ENCODE peak calls at places on chromosomes 4 and X, in ten cellular contexts. F is cardiac fibroblast; T is CD4-positive, alpha-beta T cell; Y is GM10248; Q is GM12865; N is A549; B is left ventricle myocardium inferior; A is fibroblast of pulmonary artery; I is H9; Z is heart right ventricle. G is an unnamed sample.

GRCh38 chrX:129494887-129495286 is 28.4 kb downstream of the SMARCA1 start:
- DNase-seq in Z (no peak), I (no peak), F (no peak), B (no peak), T (no peak), A (no peak), Q (no peak), N (no peak), Y (no peak), G (no peak)

GRCh38 chr4:40232610-40233009 is 35.8 kb downstream of the RHOH start:
- DNase-seq in I (no peak), T (no peak), F (no peak), B (no peak), Z (no peak), N (no peak), A (no peak), Q (peak), Y (no peak), G (no peak)

GRCh38 chr4:48139688-48140087 is 5.6 kb upstream of the TXK start:
- DNase-seq in T (peak), N (no peak), Z (no peak), A (peak), I (no peak), Y (no peak), F (no peak), Q (no peak), B (no peak), G (no peak)

GRCh38 chrX:136710324-136710951 is 62.5 kb downstream of the CD40LG start:
- DNase-seq in N (no peak), B (no peak), F (peak), Q (peak), Z (no peak), Y (peak), T (no peak), A (peak), I (no peak), G (peak)

GRCh38 chrX:103329991-103330390 is at the start of gene TCEAL7:
- DNase-seq in T (no peak), Y (no peak), Z (peak), F (peak), I (peak), A (peak), Q (no peak), B (peak), N (no peak), G (peak)

GRCh38 chrX:48025561-48025960 is 18.8 kb downstream of the SPACA5 start:
- DNase-seq in A (peak), Y (peak), N (peak), I (peak), T (no peak), B (no peak), F (peak), Z (no peak), Q (peak), G (peak)

GRCh38 chrX:77691916-77692315 is 94.1 kb downstream of the ATRX start:
- DNase-seq in Q (no peak), Z (no peak), I (no peak), B (no peak), A (no peak), Y (no peak), F (no peak), T (no peak), N (no peak), G (no peak)

GRCh38 chrX:149222040-149222439 is 283.1 kb downstream of the IDS start:
- DNase-seq in Y (no peak), Q (no peak), B (no peak), A (no peak), T (no peak), Z (no peak), I (no peak), N (no peak), F (no peak), G (no peak)

GRCh38 chrX:139015627-139016026 is 304.1 kb upstream of the FGF13 start:
- DNase-seq in I (no peak), T (no peak), B (no peak), Y (no peak), Z (no peak), N (no peak), Q (no peak), A (no peak), F (no peak), G (no peak)

GRCh38 chrX:150599226-150599625 is 30.8 kb downstream of the MTM1 start:
- DNase-seq in Y (no peak), A (no peak), F (no peak), Z (no peak), T (no peak), I (no peak), B (no peak), N (no peak), Q (no peak), G (no peak)

GRCh38 chrX:56219702-56220101 is 12.5 kb upstream of the KLF8 start:
- DNase-seq in A (no peak), Q (peak), F (peak), Z (no peak), Y (no peak), I (no peak), N (no peak), B (no peak), T (no peak), G (no peak)

GRCh38 chrX:69993494-69993893 is 56.2 kb downstream of the AWAT2 start:
- DNase-seq in T (no peak), A (no peak), Z (no peak), F (no peak), Y (no peak), I (no peak), B (no peak), N (no peak), Q (no peak), G (no peak)

GRCh38 chr4:683982-684571 is 4.9 kb downstream of the SLC49A3 start:
- DNase-seq in Q (peak), Z (peak), T (peak), I (peak), B (peak), F (peak), N (peak), Y (peak), A (peak), G (peak)

GRCh38 chr4:156991161-156991560 is 19.6 kb upstream of the PDGFC start:
- DNase-seq in Z (no peak), F (no peak), T (no peak), A (no peak), I (no peak), Q (no peak), N (no peak), Y (no peak), B (no peak), G (no peak)

GRCh38 chr4:101835121-101835904 is 44.8 kb downstream of the BANK1 start:
- DNase-seq in Q (no peak), Z (no peak), A (peak), T (no peak), B (no peak), Y (no peak), I (no peak), N (peak), F (peak), G (peak)

GRCh38 chr4:189940178-189941004 is at the start of gene FRG1:
- DNase-seq in I (peak), N (peak), Q (peak), Z (peak), T (peak), Y (peak), F (peak), A (peak), B (peak), G (peak)

GRCh38 chr4:77818667-77819408 is at the start of gene CNOT6L:
- DNase-seq in Q (peak), Z (peak), Y (peak), T (peak), A (peak), I (peak), N (peak), F (peak), B (peak), G (peak)

GRCh38 chr4:77819409-77819835 is 254 bp upstream of the CNOT6L start:
- DNase-seq in A (peak), B (no peak), T (peak), N (no peak), I (peak), Y (no peak), Q (no peak), Z (peak), F (no peak), G (peak)

GRCh38 chr4:77817304-77818076 is 1.7 kb downstream of the CNOT6L start:
- DNase-seq in Y (no peak), A (peak), Z (no peak), T (no peak), B (no peak), F (no peak), I (no peak), Q (peak), N (no peak), G (no peak)

GRCh38 chr4:77819836-77820679 is 890 bp upstream of the CNOT6L start:
- DNase-seq in Q (peak), Y (peak), I (peak), B (peak), Z (peak), A (peak), N (peak), F (peak), T (peak), G (peak)

GRCh38 chr4:77818077-77818666 is 996 bp downstream of the CNOT6L start:
- DNase-seq in Q (peak), A (peak), Z (peak), Y (peak), N (peak), I (peak), T (peak), B (peak), F (peak), G (peak)
- TF ChIP-seq CTCF in Q (peak), A (peak), Z (peak), Y (peak), N (peak), I (peak), T (peak), B (peak), F (peak), G (peak)

DNA sequence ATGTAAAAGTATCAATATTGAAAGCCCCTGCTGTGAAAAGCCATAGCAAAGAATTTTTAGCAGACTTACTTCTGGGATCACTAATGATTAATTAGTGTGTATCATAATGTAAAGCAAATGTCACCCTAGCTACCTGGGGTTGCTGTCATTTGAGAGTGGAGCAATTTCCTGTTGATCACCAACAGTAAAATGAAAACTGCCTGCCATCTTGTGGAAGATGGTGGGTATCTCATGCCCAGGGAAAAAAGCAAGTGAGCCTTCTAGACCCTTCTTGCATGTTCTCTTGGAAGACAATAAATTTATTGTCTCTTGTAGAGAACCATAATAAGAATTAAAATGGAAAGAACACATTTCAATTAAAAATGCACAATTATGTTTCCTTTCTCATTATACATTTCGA is 360.2 kb downstream of the ZIC3 start:
- DNase-seq in N (peak), Y (no peak), B (no peak), A (no peak), I (no peak), F (no peak), Q (peak), T (no peak), Z (no peak), G (peak)
- TF ChIP-seq CTCF in N (peak), Y (no peak), B (no peak), A (no peak), I (peak), F (no peak), Q (no peak), T (no peak), Z (no peak), G (peak)

DNA sequence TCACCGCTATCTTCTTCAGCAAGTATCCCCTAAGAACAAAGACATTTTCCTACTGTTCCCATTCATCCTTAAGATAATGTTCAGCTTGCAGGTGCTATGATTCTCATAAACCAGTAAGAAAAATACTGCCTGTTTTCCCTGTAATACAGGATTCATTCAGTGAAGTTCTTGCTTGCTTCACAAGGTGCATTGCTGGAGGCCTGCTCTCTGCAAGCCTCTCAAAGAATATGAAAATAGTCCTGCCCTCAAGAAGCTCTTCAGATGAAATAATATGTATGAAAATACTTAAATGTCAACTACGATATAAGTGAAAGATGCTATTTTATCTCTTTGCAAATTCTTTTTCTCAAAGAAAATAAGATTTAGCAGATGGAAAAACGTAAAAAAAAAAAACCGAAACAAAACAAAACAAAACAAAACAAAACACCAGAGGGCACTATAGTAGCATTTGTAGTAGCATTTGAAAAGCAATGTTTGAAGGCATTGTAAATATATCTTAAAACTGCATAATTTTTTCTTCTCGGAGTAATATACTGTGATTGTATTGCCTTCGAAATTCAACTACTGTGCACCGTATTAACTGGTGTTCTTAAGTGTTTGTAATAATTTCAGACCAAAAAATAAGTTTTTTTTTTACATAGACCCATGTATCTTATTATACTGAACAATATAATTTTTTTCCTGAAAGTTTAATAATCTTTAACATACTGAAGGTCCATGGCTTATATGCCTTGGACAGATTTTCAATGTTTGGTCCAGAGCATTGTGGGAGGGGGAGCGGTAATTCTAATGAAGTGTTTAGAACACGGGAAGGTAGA is 26.0 kb downstream of the ADH4 start:
- DNase-seq in B (no peak), F (peak), I (no peak), N (peak), T (no peak), Z (no peak), Q (peak), Y (peak), A (peak), G (peak)
- TF ChIP-seq CTCF in B (peak), F (peak), I (peak), N (peak), T (no peak), Z (peak), Q (peak), Y (no peak), A (peak), G (peak)

GRCh38 chr4:126338572-126338971 is 1023.8 kb downstream of the FAT4 start:
- DNase-seq in I (no peak), B (no peak), F (no peak), Z (no peak), A (peak), T (no peak), N (no peak), Y (no peak), Q (no peak), G (no peak)
- TF ChIP-seq CTCF in I (no peak), B (no peak), F (no peak), Z (no peak), A (no peak), T (no peak), N (no peak), Y (no peak), Q (no peak), G (no peak)

GRCh38 chrX:100650841-100651240 is 6.8 kb downstream of the SRPX2 start:
- DNase-seq in Z (no peak), T (no peak), B (no peak), A (no peak), F (no peak), N (no peak), Y (no peak), I (no peak), Q (no peak), G (no peak)

GRCh38 chrX:100648601-100649417 is 4.8 kb downstream of the SRPX2 start:
- DNase-seq in I (no peak), A (peak), Q (no peak), F (peak), Y (no peak), B (peak), T (no peak), Z (no peak), N (peak), G (peak)

GRCh38 chrX:100647739-100648138 is 3.7 kb downstream of the SRPX2 start:
- DNase-seq in N (no peak), Y (no peak), I (no peak), F (no peak), T (no peak), A (peak), B (no peak), Q (no peak), Z (no peak), G (no peak)

GRCh38 chrX:100652266-100652665 is 8.3 kb downstream of the SRPX2 start:
- DNase-seq in B (no peak), I (no peak), Q (no peak), A (no peak), T (no peak), N (no peak), F (no peak), Z (no peak), Y (no peak), G (no peak)

DNA sequence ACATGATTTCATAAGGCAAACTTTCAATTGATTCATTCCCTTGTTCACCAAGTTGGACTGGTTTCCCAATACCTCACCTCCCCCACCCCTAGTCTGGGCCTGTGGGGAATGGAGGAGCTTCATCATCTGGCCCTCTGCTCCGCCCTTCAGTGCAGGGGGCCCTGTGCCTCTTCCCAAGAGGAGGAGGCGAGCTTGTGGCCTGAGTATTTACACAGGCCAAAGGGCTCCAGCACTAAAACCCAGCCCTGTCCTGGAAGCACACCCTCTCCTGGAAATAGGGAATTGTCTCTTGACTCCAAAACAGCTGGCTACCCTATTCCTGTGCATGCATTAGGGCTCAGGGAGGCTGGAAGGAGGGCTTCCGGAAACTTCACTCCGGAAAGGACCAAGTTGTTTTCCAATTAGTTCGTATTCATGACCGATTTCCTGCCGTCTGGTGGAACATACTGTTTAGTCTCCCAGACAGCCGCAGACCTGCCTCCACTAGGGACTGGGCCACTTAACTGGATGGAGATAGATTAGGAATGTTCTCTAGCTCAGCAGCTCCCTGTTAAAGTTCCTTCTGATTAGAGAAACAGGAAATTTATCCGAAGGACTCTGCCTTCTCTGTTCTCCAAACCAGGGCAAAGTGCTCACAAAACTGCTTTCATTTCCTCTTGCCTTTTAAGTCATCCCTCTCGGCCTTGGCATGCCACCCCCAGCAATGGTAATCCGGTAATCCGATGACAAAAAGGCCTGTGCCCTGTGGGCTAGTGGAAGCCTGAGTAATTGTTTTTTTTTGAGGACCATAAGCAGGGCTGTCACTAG is 5.8 kb downstream of the SRPX2 start:
- DNase-seq in Z (peak), I (no peak), A (peak), Q (no peak), B (peak), F (peak), N (peak), Y (no peak), T (no peak), G (peak)
- TF ChIP-seq CTCF in Z (no peak), I (no peak), A (no peak), Q (no peak), B (no peak), F (no peak), N (no peak), Y (no peak), T (no peak), G (no peak)